ENCODE peak calls at places on chromosomes 2 and 18, in six cellular contexts. Q, G, P, J, R and F are unnamed samples.

GRCh38 chr18:61333746-61334490 is 688 bp downstream of the CDH20 start:
- DNase-seq in Q (no peak), R (no peak), P (peak; percentile 19), G (peak; percentile 66), J (no peak), F (peak; percentile 21)

GRCh38 chr18:74689251-74689650 is 91.6 kb downstream of the ZNF407 start:
- DNase-seq in R (no peak), G (no peak), P (no peak), Q (no peak), J (no peak), F (no peak)

GRCh38 chr18:77157312-77157711 is 24.7 kb upstream of the MBP start:
- DNase-seq in R (no peak), G (no peak), Q (no peak), J (no peak), P (no peak), F (no peak)

GRCh38 chr2:62001431-62001830 is 96.0 kb downstream of the COMMD1 start:
- DNase-seq in Q (no peak), R (no peak), J (no peak), P (no peak), G (no peak), F (no peak)

GRCh38 chr2:30404354-30405265 is 42.4 kb upstream of the LCLAT1 start:
- DNase-seq in R (peak; percentile 73), G (no peak), Q (no peak), P (peak; percentile 41), J (no peak), F (peak; percentile 51)

GRCh38 chr2:45857206-45857605 is 205.7 kb downstream of the PRKCE start:
- DNase-seq in P (no peak), G (no peak), J (no peak), Q (no peak), R (no peak), F (no peak)

GRCh38 chr2:216535454-216535995 is 36.9 kb downstream of the RPL37A start:
- DNase-seq in R (peak; percentile 89), Q (no peak), P (peak; percentile 78), G (no peak), J (no peak), F (peak; percentile 62)

GRCh38 chr18:2402084-2402483 is 169.2 kb downstream of the METTL4 start:
- DNase-seq in J (no peak), R (no peak), G (no peak), P (no peak), Q (no peak), F (no peak)

GRCh38 chr2:239189711-239190131 is 211.1 kb downstream of the HDAC4 start:
- DNase-seq in Q (no peak), G (peak; percentile 63), J (no peak), P (peak; percentile 24), R (no peak), F (no peak)

GRCh38 chr2:135245055-135245454 is 193.0 kb downstream of the RAB3GAP1 start:
- DNase-seq in P (no peak), Q (no peak), J (no peak), R (no peak), G (no peak), F (no peak)

GRCh38 chr18:24514439-24514838 is 54.0 kb downstream of the HRH4 start:
- DNase-seq in P (no peak), G (no peak), J (peak; percentile 44), R (no peak), Q (no peak), F (no peak)